ENCODE peak calls at places on chromosomes 2 and 18, in four cellular contexts. V is AG04449, A is tibial artery, Y is right lobe of liver. W is an unnamed sample.
A peak's percentile ranks its signal among the peaks of the same experiment; 100 is the strongest.

GRCh38 chr2:193843675-193844074 is 1648.9 kb upstream of the TMEFF2 start:
- DNase-seq in V (no peak), A (no peak), Y (no peak), W (no peak)

GRCh38 chr2:208077286-208077685 is 47.0 kb downstream of the CRYGD start:
- DNase-seq in V (peak; percentile 36), A (no peak), Y (no peak), W (no peak)

GRCh38 chr2:18526429-18526828 is 34.0 kb downstream of the RDH14 start:
- DNase-seq in V (no peak), A (no peak), Y (no peak), W (no peak)

GRCh38 chr2:8652774-8653426 is 29.0 kb upstream of the ID2 start:
- DNase-seq in V (no peak), A (peak; percentile 15), Y (peak; percentile 76), W (no peak)

GRCh38 chr2:170421175-170421687 is 243.3 kb downstream of the MYO3B start:
- DNase-seq in V (no peak), A (no peak), Y (no peak), W (no peak)

GRCh38 chr2:111184725-111185495 is 64.2 kb downstream of the BCL2L11 start:
- DNase-seq in V (no peak), A (no peak), Y (no peak), W (no peak)

GRCh38 chr2:240991378-240992263 is 6.8 kb upstream of the SNED1 start:
- DNase-seq in V (peak; percentile 23), A (peak; percentile 96), Y (peak; percentile 65), W (peak; percentile 86)

GRCh38 chr2:214069254-214069653 is 341.6 kb upstream of the VWC2L start:
- DNase-seq in V (peak; percentile 70), A (peak; percentile 20), Y (no peak), W (no peak)

GRCh38 chr2:227036527-227036926 is 127.5 kb downstream of the COL4A4 start:
- DNase-seq in V (no peak), A (no peak), Y (no peak), W (no peak)

GRCh38 chr2:3536682-3537632 is 17.6 kb upstream of the ADI1 start:
- DNase-seq in V (no peak), A (no peak), Y (peak; percentile 82), W (peak; percentile 41)

GRCh38 chr2:122255924-122256323 is 500.5 kb downstream of the TSN start:
- DNase-seq in V (no peak), A (no peak), Y (no peak), W (no peak)

GRCh38 chr2:236711440-236711839 is 141.8 kb downstream of the ACKR3 start:
- DNase-seq in V (no peak), A (peak; percentile 67), Y (no peak), W (no peak)

GRCh38 chr2:192373754-192374153 is 179.0 kb upstream of the TMEFF2 start:
- DNase-seq in V (no peak), A (no peak), Y (no peak), W (no peak)

GRCh38 chr2:240959941-240960308 is 38.5 kb upstream of the SNED1 start:
- DNase-seq in V (no peak), A (peak; percentile 3), Y (no peak), W (no peak)

GRCh38 chr2:176821350-176821749 is 391.2 kb upstream of the HNRNPA3 start:
- DNase-seq in V (no peak), A (no peak), Y (no peak), W (no peak)

GRCh38 chr18:48902856-48903601 is 47.7 kb downstream of the SMAD7 start:
- DNase-seq in V (no peak), A (peak; percentile 87), Y (peak; percentile 48), W (peak; percentile 60)

GRCh38 chr18:36769172-36769571 is 59.6 kb downstream of the TPGS2 start:
- DNase-seq in V (no peak), A (no peak), Y (no peak), W (no peak)

GRCh38 chr2:232633413-232634318 is at the start of gene EFHD1:
- DNase-seq in V (no peak), A (peak; percentile 82), Y (peak; percentile 86), W (peak; percentile 86)

GRCh38 chr18:55280515-55280914 is 307.5 kb downstream of the TCF4 start:
- DNase-seq in V (no peak), A (no peak), Y (no peak), W (no peak)

GRCh38 chr2:156399950-156400703 is 36.1 kb upstream of the GPD2 start:
- DNase-seq in V (peak; percentile 19), A (peak; percentile 82), Y (peak; percentile 92), W (peak; percentile 80)

GRCh38 chr2:20474757-20475566 is 28.1 kb downstream of the RHOB start:
- DNase-seq in V (no peak), A (peak; percentile 18), Y (peak; percentile 91), W (no peak)

GRCh38 chr18:48803951-48804855 is 146.6 kb downstream of the SMAD7 start:
- DNase-seq in V (no peak), A (peak; percentile 22), Y (peak; percentile 38), W (peak; percentile 15)

GRCh38 chr2:188414869-188415753 is 123.4 kb downstream of the GULP1 start:
- DNase-seq in V (no peak), A (no peak), Y (no peak), W (no peak)

GRCh38 chr18:69518989-69519388 is 118.3 kb downstream of the DOK6 start:
- DNase-seq in V (no peak), A (no peak), Y (no peak), W (no peak)

GRCh38 chr2:107543793-107544192 is 282.9 kb upstream of the RGPD4 start:
- DNase-seq in V (no peak), A (no peak), Y (no peak), W (no peak)

GRCh38 chr2:217412721-217413120 is 552.9 kb upstream of the TNP1 start:
- DNase-seq in V (no peak), A (peak; percentile 48), Y (no peak), W (peak; percentile 34)

GRCh38 chr18:51321696-51322095 is 124.2 kb upstream of the MEX3C start:
- DNase-seq in V (no peak), A (no peak), Y (no peak), W (no peak)

GRCh38 chr2:146317959-146318358 is 1526.9 kb upstream of the ACVR2A start:
- DNase-seq in V (peak; percentile 46), A (no peak), Y (no peak), W (no peak)

GRCh38 chr18:74196220-74197119 is 48.1 kb downstream of the TIMM21 start:
- DNase-seq in V (no peak), A (no peak), Y (no peak), W (no peak)

GRCh38 chr2:138829326-138829725 is 49.1 kb upstream of the NXPH2 start:
- DNase-seq in V (no peak), A (no peak), Y (no peak), W (no peak)

GRCh38 chr18:10332452-10332851 is 122.0 kb upstream of the APCDD1 start:
- DNase-seq in V (no peak), A (no peak), Y (no peak), W (no peak)

GRCh38 chr2:168912466-168913170 is 11.5 kb downstream of the G6PC2 start:
- DNase-seq in V (no peak), A (no peak), Y (peak; percentile 60), W (peak; percentile 22)

GRCh38 chr2:239297142-239298125 is 103.4 kb downstream of the HDAC4 start:
- DNase-seq in V (no peak), A (peak; percentile 19), Y (peak; percentile 55), W (peak; percentile 11)
- H3K4me3 ChIP-seq in V (no peak overlapping the region), A (no peak overlapping the region), Y (peak overlapping the region; percentile 12), W (no peak overlapping the region)

DNA sequence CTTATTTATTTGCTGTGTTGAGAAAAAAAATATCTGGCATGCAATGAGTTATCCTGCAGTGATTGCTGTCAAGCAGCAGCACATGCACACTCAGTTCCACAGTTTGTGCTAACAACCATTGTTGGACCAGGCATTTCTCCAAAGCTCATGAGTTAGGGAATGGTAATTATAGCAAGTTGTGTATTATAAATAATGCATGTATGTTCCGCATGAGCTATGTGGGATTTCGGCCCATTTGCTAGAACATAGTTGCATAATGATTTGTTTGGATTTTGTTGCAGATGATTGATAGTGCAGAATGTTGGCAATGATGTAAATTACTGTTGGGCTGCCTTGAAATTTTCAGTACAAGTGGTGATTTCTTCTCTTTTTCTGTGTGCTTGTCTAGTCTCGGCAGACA is 10.7 kb downstream of the KCNJ3 start:
- DNase-seq in V (no peak), A (no peak), Y (no peak), W (no peak)
- H3K4me3 ChIP-seq in V (no peak overlapping the region), A (no peak overlapping the region), Y (no peak overlapping the region), W (no peak overlapping the region)

DNA sequence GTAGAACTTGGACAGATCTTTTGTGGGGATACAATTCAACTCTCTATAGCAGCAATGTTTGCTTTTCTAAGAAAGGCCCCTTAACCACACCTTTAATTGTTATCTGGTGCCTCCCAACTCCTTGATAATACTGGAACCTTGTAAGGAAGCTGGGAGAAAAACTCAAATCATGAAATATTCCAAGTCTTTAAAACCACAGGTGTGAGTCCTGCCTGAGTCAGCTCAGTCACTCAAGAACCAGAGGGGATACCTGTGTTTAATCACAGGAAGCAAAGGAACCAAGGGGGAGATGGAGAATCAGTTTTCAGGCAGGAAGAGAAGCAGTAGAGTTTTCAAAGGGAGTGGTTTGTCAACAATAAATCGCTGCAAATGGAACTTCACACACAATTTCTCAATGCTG is 159.9 kb downstream of the LAMA3 start:
- DNase-seq in V (no peak), A (no peak), Y (no peak), W (no peak)
- H3K4me3 ChIP-seq in V (no peak overlapping the region), A (no peak overlapping the region), Y (no peak overlapping the region), W (no peak overlapping the region)

DNA sequence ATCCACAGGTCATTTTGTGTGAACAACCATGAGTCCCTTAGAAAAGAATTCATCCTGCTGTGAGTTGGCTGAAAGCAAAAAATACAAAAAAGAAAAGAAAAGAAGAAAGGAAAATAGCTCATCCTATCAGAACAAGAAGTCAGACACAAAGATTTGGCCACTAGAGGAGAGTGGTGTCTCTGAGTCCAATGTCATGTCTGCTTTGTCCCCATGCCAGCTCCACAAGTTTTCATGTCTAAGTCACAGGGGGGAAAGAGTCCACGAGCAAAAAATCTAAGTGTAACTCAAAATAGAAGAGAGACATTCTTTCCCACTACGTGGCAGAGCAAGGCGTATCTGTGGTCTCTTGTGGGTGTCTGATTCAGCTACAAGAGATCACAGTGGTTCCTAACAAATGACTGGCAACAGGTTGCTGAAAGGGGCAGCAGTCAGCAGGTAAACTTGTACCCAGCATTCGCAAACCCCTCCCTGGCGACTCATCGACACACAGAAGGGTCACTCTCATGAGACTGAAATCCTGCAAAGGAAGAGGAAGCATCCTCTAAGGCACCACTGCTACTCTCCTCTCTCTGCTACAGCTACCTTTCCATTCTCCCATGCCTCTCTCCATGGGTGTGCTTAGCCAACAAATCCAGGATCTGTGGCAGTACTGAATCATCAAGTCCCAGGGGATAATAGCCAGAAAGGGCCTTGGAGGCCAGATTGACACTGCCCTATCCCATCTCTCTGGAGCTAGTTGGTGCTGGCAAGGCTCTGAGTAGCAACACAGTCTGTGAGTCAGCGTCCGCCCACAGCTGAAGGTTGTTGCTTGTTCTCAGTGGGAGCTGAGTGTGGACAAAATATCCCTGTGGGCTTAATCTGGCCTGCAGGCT is 123.0 kb upstream of the SLC39A10 start:
- DNase-seq in V (peak; percentile 89), A (peak; percentile 83), Y (no peak), W (peak; percentile 29)
- H3K4me3 ChIP-seq in V (peak overlapping the region; percentile 32), A (peak overlapping the region; percentile 8), Y (no peak overlapping the region), W (no peak overlapping the region)

DNA sequence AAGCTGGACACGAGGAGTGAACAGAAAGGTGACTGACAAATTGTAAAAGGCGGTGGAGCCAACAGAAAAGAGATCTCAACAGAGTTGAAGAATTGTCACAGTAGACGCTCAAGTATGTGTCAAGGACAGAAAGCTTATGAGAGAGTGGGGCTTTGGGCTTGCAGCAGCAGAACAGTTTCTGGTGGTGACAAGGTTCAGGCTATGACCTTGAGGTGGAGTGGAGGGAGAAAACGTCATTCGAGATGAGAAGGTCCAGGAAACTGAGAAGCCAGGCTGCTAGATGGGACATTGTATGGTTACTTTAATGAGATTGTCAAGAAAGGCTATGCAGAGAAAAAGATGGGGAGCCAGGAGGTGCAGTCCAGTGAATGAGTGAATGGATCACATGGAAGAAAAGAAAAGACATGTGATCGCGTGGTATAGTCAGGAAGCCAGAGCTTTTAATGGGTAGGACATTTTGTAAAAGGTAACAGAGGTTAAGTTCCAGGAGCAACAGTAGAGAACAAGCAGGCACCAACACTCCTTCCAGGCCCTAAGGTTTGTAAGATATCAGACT is 91.1 kb upstream of the EPC2 start:
- DNase-seq in V (no peak), A (no peak), Y (no peak), W (no peak)
- H3K4me3 ChIP-seq in V (peak overlapping the region; percentile 21), A (peak overlapping the region; percentile 19), Y (peak overlapping the region; percentile 30), W (peak overlapping the region; percentile 52)